ENCODE peak calls at places on chromosomes 11 and 22, in seven cellular contexts. S is upper lobe of right lung; G is MCF 10A; R is pancreas; K is GM13976; C is GM12865; U is activated CD8-positive, alpha-beta T cell treated with anti-CD3 and anti-CD28 coated beads for 36 hours. P is an unnamed sample.

GRCh38 chr11:60771146-60771545 is 14.0 kb upstream of the MS4A10 start:
- DNase-seq in S (no peak), G (no peak), R (no peak), K (no peak), C (no peak), U (no peak), P (no peak)

GRCh38 chr11:121452609-121453150 is at the start of gene SORL1-AS1:
- DNase-seq in S (no peak), G (no peak), R (no peak), K (no peak), C (peak), U (peak), P (peak)

GRCh38 chr11:71500601-71501021 is 26.5 kb upstream of the KRTAP5-7 start:
- DNase-seq in S (no peak), G (peak), R (peak), K (no peak), C (no peak), U (no peak), P (no peak)

GRCh38 chr22:49765091-49765771 is 62.4 kb downstream of the BRD1 start:
- DNase-seq in S (peak), G (no peak), R (peak), K (no peak), C (no peak), U (no peak), P (no peak)

GRCh38 chr11:117437791-117438130 is 110.1 kb downstream of the CEP164 start:
- DNase-seq in S (no peak), G (no peak), R (no peak), K (no peak), C (no peak), U (no peak), P (no peak)

GRCh38 chr22:29904020-29904419 is 21.0 kb downstream of the MTMR3 start:
- DNase-seq in S (no peak), G (no peak), R (no peak), K (no peak), C (no peak), U (no peak), P (no peak)

GRCh38 chr11:131810511-131810910 is 440.1 kb downstream of the NTM start:
- DNase-seq in S (no peak), G (no peak), R (no peak), K (no peak), C (no peak), U (no peak), P (no peak)

GRCh38 chr11:110429614-110430266 is at the start of gene FDX1:
- DNase-seq in S (peak), G (peak), R (peak), K (peak), C (peak), U (peak), P (peak)

GRCh38 chr11:15053201-15053685 is 20.1 kb upstream of the CALCB start:
- DNase-seq in S (no peak), G (peak), R (no peak), K (no peak), C (no peak), U (peak), P (no peak)

GRCh38 chr11:8218409-8218808 is 45.3 kb downstream of the LMO1 start:
- DNase-seq in S (no peak), G (no peak), R (no peak), K (no peak), C (no peak), U (no peak), P (no peak)

GRCh38 chr11:117410861-117411725 is 83.4 kb downstream of the CEP164 start:
- DNase-seq in S (peak), G (no peak), R (no peak), K (no peak), C (no peak), U (no peak), P (no peak)

GRCh38 chr22:48250286-48250895 is 1487.9 kb downstream of the TBC1D22A start:
- DNase-seq in S (no peak), G (no peak), R (no peak), K (no peak), C (no peak), U (no peak), P (no peak)

GRCh38 chr11:30960387-30960992 is 374.3 kb upstream of the MPPED2 start:
- DNase-seq in S (no peak), G (peak), R (no peak), K (no peak), C (peak), U (no peak), P (peak)

GRCh38 chr22:42376721-42377177 is 55.5 kb downstream of the NFAM1 start:
- DNase-seq in S (peak), G (no peak), R (no peak), K (no peak), C (peak), U (no peak), P (no peak)

GRCh38 chr11:43987384-43988039 is 45.1 kb downstream of the C11orf96 start:
- DNase-seq in S (peak), G (peak), R (no peak), K (no peak), C (no peak), U (no peak), P (no peak)

GRCh38 chr22:39598017-39598965 is 27.7 kb downstream of the CACNA1I start:
- DNase-seq in S (peak), G (peak), R (peak), K (peak), C (no peak), U (peak), P (peak)

GRCh38 chr22:20039683-20040325 is 18.9 kb downstream of the TANGO2 start:
- DNase-seq in S (no peak), G (no peak), R (peak), K (no peak), C (no peak), U (no peak), P (no peak)

GRCh38 chr22:28414017-28414416 is 265.6 kb downstream of the TTC28 start:
- DNase-seq in S (no peak), G (no peak), R (no peak), K (no peak), C (no peak), U (no peak), P (no peak)

GRCh38 chr11:11916981-11917399 is 75.2 kb downstream of the USP47 start:
- DNase-seq in S (no peak), G (peak), R (no peak), K (no peak), C (no peak), U (no peak), P (no peak)

GRCh38 chr22:45968751-45969413 is 8.1 kb downstream of the WNT7B start:
- DNase-seq in S (no peak), G (peak), R (no peak), K (no peak), C (no peak), U (peak), P (no peak)

GRCh38 chr11:820655-821512 is 2.2 kb downstream of the PNPLA2 start:
- DNase-seq in S (peak), G (peak), R (peak), K (no peak), C (no peak), U (no peak), P (no peak)

GRCh38 chr22:49512471-49512870 is 315.2 kb downstream of the BRD1 start:
- DNase-seq in S (no peak), G (no peak), R (no peak), K (no peak), C (no peak), U (no peak), P (no peak)

GRCh38 chr11:27055065-27055682 is 14.6 kb downstream of the BBOX1 start:
- DNase-seq in S (no peak), G (no peak), R (no peak), K (no peak), C (no peak), U (no peak), P (no peak)

GRCh38 chr22:17086301-17086700 is 1.5 kb downstream of the IL17RA start:
- DNase-seq in S (peak), G (no peak), R (no peak), K (no peak), C (no peak), U (peak), P (no peak)

GRCh38 chr22:20509344-20510047 is 2.1 kb downstream of the MED15 start:
- DNase-seq in S (no peak), G (peak), R (no peak), K (no peak), C (peak), U (peak), P (peak)

GRCh38 chr11:44305149-44305642 is 4.7 kb downstream of the ALX4 start:
- DNase-seq in S (no peak), G (no peak), R (no peak), K (no peak), C (no peak), U (no peak), P (no peak)

GRCh38 chr22:39731481-39731880 is 160.9 kb downstream of the CACNA1I start:
- DNase-seq in S (peak), G (no peak), R (no peak), K (no peak), C (no peak), U (no peak), P (no peak)

GRCh38 chr11:9617960-9618359 is 44.5 kb downstream of the WEE1 start:
- DNase-seq in S (no peak), G (no peak), R (no peak), K (no peak), C (no peak), U (no peak), P (no peak)

GRCh38 chr11:2990617-2991476 is 1.3 kb downstream of the NAP1L4 start:
- DNase-seq in S (no peak), G (peak), R (no peak), K (peak), C (peak), U (peak), P (peak)

GRCh38 chr11:110951041-110951440 is 238.8 kb upstream of the ARHGAP20 start:
- DNase-seq in S (no peak), G (no peak), R (no peak), K (no peak), C (no peak), U (no peak), P (no peak)

GRCh38 chr22:44764974-44765373 is 12.6 kb downstream of the ARHGAP8 start:
- DNase-seq in S (no peak), G (no peak), R (no peak), K (no peak), C (no peak), U (no peak), P (no peak)

GRCh38 chr11:10288881-10289764 is 4.9 kb downstream of the SBF2 start:
- DNase-seq in S (no peak), G (no peak), R (peak), K (no peak), C (no peak), U (no peak), P (no peak)

GRCh38 chr11:1516273-1517067 is 29.9 kb upstream of the MOB2 start:
- DNase-seq in S (no peak), G (peak), R (peak), K (no peak), C (no peak), U (peak), P (no peak)

GRCh38 chr11:131425285-131425684 is 54.9 kb downstream of the NTM start:
- DNase-seq in S (no peak), G (no peak), R (no peak), K (no peak), C (no peak), U (no peak), P (no peak)

GRCh38 chr22:19382240-19382639 is 49.3 kb downstream of the HIRA start:
- DNase-seq in S (no peak), G (no peak), R (no peak), K (no peak), C (no peak), U (no peak), P (no peak)

GRCh38 chr11:8905528-8906165 is 5.3 kb upstream of the AKIP1 start:
- DNase-seq in S (no peak), G (peak), R (no peak), K (no peak), C (no peak), U (no peak), P (no peak)

GRCh38 chr11:113255096-113255495 is 59.3 kb upstream of the TTC12 start:
- DNase-seq in S (no peak), G (peak), R (no peak), K (no peak), C (no peak), U (no peak), P (no peak)

GRCh38 chr11:6705905-6706535 is 22.9 kb upstream of the MRPL17 start:
- DNase-seq in S (no peak), G (peak), R (no peak), K (peak), C (peak), U (peak), P (peak)

GRCh38 chr11:16815047-16815767 is 76.8 kb downstream of the C11orf58 start:
- DNase-seq in S (peak), G (no peak), R (peak), K (no peak), C (no peak), U (no peak), P (no peak)

GRCh38 chr11:120314861-120315260 is 10.2 kb upstream of the TLCD5 start:
- DNase-seq in S (no peak), G (no peak), R (no peak), K (no peak), C (no peak), U (no peak), P (no peak)

GRCh38 chr11:120318906-120319305 is 6.2 kb upstream of the TLCD5 start:
- DNase-seq in S (no peak), G (no peak), R (no peak), K (no peak), C (no peak), U (no peak), P (no peak)

GRCh38 chr11:120316880-120317688 is 8.0 kb upstream of the TLCD5 start:
- DNase-seq in S (peak), G (peak), R (no peak), K (no peak), C (no peak), U (no peak), P (no peak)

DNA sequence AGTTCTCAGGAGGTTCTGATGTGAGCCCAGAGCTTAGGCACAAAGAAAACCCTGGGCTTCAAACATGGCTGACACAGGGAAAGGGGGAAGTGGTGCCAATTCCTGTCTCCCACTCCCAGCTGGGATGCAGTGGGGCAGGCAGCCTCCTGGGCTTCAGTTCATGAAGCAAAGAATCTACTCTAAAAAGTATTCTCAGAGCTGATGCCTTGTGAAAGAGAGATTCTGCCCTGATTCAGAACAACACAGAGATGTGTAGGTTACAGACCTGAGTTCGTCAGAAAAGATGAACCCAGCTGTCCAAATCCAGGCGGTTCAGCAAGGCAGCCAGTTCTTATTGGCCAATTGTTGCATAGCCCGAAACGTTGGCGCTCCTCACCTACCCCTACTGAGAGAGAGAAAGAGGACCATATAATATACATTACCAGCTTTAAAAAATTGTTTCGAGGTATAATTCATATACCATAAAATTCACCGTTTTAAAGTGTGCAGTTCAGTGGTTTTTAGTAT is 7.4 kb upstream of the TLCD5 start:
- DNase-seq in S (no peak), G (no peak), R (no peak), K (no peak), C (no peak), U (no peak), P (no peak)
- TF ChIP-seq CTCF in S (no peak), G (no peak), R (no peak), K (no peak), C (no peak), U (no peak), P (no peak)

GRCh38 chr11:67604815-67605214 is 1.9 kb upstream of the NDUFV1 start:
- DNase-seq in S (no peak), G (no peak), R (no peak), K (no peak), C (no peak), U (no peak), P (no peak)
- TF ChIP-seq CTCF in S (no peak), G (no peak), R (no peak), K (no peak), C (no peak), U (no peak), P (no peak)

DNA sequence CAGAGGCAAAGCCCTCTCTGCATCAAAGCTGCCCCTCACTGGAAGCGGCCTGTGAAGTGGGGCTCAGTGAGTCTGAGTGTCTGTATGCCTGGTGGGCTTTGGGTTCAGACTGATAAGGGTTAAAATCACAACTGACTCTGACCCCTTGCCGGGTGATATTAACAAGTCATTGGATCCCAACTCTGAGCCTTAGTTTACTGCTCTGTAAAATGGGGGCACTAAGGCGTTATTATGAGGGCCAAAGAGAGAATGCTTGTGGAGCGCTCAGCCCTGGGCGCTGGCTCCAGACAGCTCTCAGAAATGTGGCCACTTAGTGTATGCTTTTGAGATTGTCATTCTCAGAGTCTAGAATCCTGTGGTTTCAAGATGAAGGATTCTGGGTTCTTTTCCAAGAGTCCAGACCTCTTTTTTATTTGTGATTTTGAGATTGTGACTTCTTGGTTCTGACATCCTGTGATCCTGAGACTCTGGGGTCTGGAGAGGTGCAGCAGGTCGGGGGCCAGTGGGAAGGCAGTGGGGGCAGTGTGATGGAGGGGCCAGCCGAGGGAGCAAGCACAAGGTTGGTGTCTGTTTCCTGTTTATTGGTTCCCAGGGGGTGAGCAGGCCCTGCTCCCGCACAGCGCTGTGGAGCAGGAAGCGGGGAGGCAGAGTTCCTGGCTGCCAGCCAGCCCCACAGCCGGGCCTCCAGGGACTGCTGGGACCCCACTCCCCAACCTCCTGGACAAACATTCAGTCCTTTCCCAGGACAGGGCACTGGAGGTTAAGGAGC is 13.4 kb downstream of the ARHGEF17 start:
- DNase-seq in S (peak), G (no peak), R (no peak), K (no peak), C (peak), U (no peak), P (no peak)
- TF ChIP-seq CTCF in S (no peak), G (no peak), R (no peak), K (no peak), C (no peak), U (no peak), P (no peak)

DNA sequence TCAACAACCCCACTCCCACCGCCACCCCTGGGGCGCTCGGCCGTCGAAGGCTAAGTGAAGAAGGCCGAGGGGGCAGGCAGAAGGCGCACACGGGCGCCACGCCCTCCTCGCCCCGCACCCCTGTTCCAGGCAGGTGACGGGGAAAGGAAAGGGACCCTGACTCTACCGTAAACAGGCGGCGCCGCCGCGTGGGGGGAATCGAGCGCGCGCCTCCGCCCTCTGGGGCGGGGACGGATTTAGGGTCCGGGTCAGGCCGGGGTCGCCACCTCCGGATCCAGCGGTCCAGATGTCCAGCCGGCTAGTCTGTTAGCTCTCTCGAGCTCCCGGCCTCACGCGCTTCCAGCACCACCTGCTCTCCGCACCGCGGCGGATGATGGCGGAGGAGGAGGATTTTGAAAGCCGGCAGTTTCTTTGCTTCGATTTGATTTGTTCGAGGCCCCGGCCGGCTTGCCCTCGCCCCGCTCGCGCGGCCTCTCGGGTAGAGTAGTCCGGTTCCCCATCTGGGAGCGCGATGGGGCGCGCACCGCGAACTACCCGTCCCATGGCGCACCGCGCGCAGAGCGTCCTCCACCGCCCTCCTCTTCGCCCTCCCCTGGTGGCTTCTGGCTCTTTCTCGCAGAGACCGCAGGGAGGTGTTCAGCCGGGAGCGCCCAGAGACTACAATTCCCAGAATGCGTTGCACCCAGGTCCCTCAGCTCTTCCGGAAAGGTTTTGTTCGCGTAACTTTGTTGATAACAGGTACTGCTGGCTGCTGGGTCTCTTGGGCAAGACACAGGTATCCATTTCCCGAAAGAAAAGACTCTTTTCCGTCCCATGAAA is at the start of gene RANGAP1:
- DNase-seq in S (peak), G (peak), R (peak), K (peak), C (peak), U (peak), P (peak)
- TF ChIP-seq CTCF in S (peak), G (no peak), R (no peak), K (no peak), C (peak), U (no peak), P (no peak)

DNA sequence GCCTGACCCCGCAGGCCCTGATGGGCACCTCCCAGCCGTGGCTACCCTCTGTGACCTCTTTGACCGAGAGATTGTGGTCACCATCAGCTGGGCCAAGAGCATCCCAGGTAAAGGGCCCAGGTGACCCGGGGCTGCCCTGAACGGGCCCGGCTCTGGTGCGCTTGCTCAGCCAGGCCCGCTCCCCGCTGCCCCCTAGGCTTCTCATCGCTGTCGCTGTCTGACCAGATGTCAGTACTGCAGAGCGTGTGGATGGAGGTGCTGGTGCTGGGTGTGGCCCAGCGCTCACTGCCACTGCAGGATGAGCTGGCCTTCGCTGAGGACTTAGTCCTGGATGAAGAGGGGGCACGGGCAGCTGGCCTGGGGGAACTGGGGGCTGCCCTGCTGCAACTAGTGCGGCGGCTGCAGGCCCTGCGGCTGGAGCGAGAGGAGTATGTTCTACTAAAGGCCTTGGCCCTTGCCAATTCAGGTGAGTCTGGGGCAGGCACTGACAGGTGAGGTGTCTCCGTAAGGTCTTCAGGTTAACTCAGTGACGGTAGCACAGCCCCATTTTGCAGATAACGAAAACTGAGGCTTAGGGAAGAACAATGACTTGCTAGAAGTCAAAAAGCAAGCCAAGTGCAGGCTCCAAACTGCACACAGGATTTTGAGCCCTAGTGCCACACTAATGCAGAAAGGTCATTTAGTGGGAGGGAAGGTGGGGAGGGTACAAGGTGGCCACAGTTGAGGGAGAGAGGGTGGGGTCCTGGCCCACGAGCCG is 2.4 kb downstream of the TRMT112 start:
- DNase-seq in S (no peak), G (no peak), R (no peak), K (no peak), C (no peak), U (no peak), P (no peak)
- TF ChIP-seq CTCF in S (no peak), G (no peak), R (no peak), K (no peak), C (no peak), U (no peak), P (no peak)

P was measured in GM20000.